ENCODE peak calls at places on chromosomes 5 and 9, in four cellular contexts. H is RWPE2; M is foreskin fibroblast; P is CD8-positive, alpha-beta T cell. D is an unnamed sample.

GRCh38 chr5:139392678-139393496 is 2.0 kb downstream of the PROB1 start:
- DNase-seq in H (no peak), M (peak), P (peak), D (no peak)

GRCh38 chr5:173012882-173013281 is 29.3 kb downstream of the ATP6V0E1 start:
- DNase-seq in H (no peak), M (no peak), P (no peak), D (no peak)

GRCh38 chr5:119453045-119453383 is 717 bp downstream of the HSD17B4 start:
- DNase-seq in H (no peak), M (peak), P (no peak), D (no peak)

GRCh38 chr5:81065492-81065891 is 105.3 kb downstream of the RASGRF2 start:
- DNase-seq in H (no peak), M (no peak), P (no peak), D (no peak)

GRCh38 chr5:98663521-98663920 is 109.9 kb upstream of the RGMB start:
- DNase-seq in H (no peak), M (no peak), P (no peak), D (no peak)

GRCh38 chr5:180212363-180213255 is 3.6 kb upstream of the RASGEF1C start:
- DNase-seq in H (no peak), M (peak), P (no peak), D (no peak)

GRCh38 chr5:167850901-167851300 is 440.5 kb upstream of the WWC1 start:
- DNase-seq in H (no peak), M (no peak), P (no peak), D (no peak)

GRCh38 chr5:107671742-107672211 is 1.0 kb upstream of the EFNA5 start:
- DNase-seq in H (peak), M (peak), P (no peak), D (no peak)

GRCh38 chr9:81045658-81046057 is 643.7 kb downstream of the TLE1 start:
- DNase-seq in H (no peak), M (no peak), P (no peak), D (no peak)

GRCh38 chr5:131525805-131526204 is 109.2 kb downstream of the RAPGEF6 start:
- DNase-seq in H (no peak), M (no peak), P (no peak), D (peak)

GRCh38 chr5:39158127-39158593 is 61.2 kb downstream of the FYB1 start:
- DNase-seq in H (peak), M (peak), P (no peak), D (no peak)

GRCh38 chr9:115715656-115716055 is 437.9 kb upstream of the PAPPA start:
- DNase-seq in H (no peak), M (peak), P (no peak), D (no peak)

GRCh38 chr5:17248999-17249634 is 31.7 kb downstream of the BASP1 start:
- DNase-seq in H (peak), M (peak), P (no peak), D (peak)

GRCh38 chr5:9302228-9302627 is 243.6 kb downstream of the SEMA5A start:
- DNase-seq in H (no peak), M (peak), P (no peak), D (no peak)

GRCh38 chr5:33441241-33441844 is 578 bp downstream of the TARS1 start:
- DNase-seq in H (no peak), M (peak), P (no peak), D (peak)

GRCh38 chr5:157167219-157167621 is 1.2 kb upstream of the GARIN3 start:
- DNase-seq in H (no peak), M (no peak), P (no peak), D (no peak)

GRCh38 chr9:130118841-130119520 is 53.2 kb upstream of the NCS1 start:
- DNase-seq in H (no peak), M (peak), P (no peak), D (no peak)

GRCh38 chr9:124784503-124784902 is 7.6 kb downstream of the OLFML2A start:
- DNase-seq in H (no peak), M (peak), P (no peak), D (no peak)

GRCh38 chr5:82349651-82350050 is 71.5 kb upstream of the RPS23 start:
- DNase-seq in H (no peak), M (peak), P (no peak), D (no peak)

GRCh38 chr9:36543916-36544315 is 28.8 kb upstream of the MELK start:
- DNase-seq in H (no peak), M (peak), P (no peak), D (peak)

GRCh38 chr9:111068816-111069215 is 30.5 kb upstream of the LPAR1 start:
- DNase-seq in H (no peak), M (peak), P (no peak), D (peak)

GRCh38 chr5:132257131-132258101 is at the start of gene PDLIM4:
- DNase-seq in H (peak), M (no peak), P (no peak), D (no peak)

GRCh38 chr5:72093231-72093630 is 14.0 kb upstream of the MAP1B start:
- DNase-seq in H (no peak), M (peak), P (no peak), D (no peak)

GRCh38 chr5:167414611-167415010 is 876.8 kb upstream of the WWC1 start:
- DNase-seq in H (no peak), M (no peak), P (no peak), D (no peak)

GRCh38 chr5:141840295-141840812 is 37.9 kb downstream of the PCDH1 start:
- DNase-seq in H (no peak), M (no peak), P (no peak), D (no peak)

GRCh38 chr5:132195727-132196126 is 31.9 kb downstream of the P4HA2 start:
- DNase-seq in H (no peak), M (peak), P (no peak), D (no peak)

GRCh38 chr5:40615586-40616193 is 64.0 kb upstream of the PTGER4 start:
- DNase-seq in H (no peak), M (no peak), P (no peak), D (no peak)

GRCh38 chr9:6354072-6354686 is 26.0 kb downstream of the TPD52L3 start:
- DNase-seq in H (no peak), M (peak), P (no peak), D (peak)

GRCh38 chr5:158753354-158753753 is 346.4 kb downstream of the EBF1 start:
- DNase-seq in H (no peak), M (no peak), P (no peak), D (no peak)

GRCh38 chr9:127796225-127796813 is 6.4 kb upstream of the FPGS start:
- DNase-seq in H (no peak), M (peak), P (no peak), D (no peak)

GRCh38 chr9:100465765-100466164 is 7.2 kb upstream of the TMEFF1 start:
- DNase-seq in H (no peak), M (no peak), P (no peak), D (no peak)

GRCh38 chr5:30693326-30693725 is 500.2 kb upstream of the CDH6 start:
- DNase-seq in H (no peak), M (no peak), P (no peak), D (no peak)

GRCh38 chr5:150783422-150783928 is 4.9 kb downstream of the SMIM3 start:
- DNase-seq in H (no peak), M (peak), P (peak), D (peak)

GRCh38 chr9:121556082-121556481 is 56.4 kb upstream of the GGTA1 start:
- DNase-seq in H (no peak), M (no peak), P (no peak), D (no peak)

GRCh38 chr5:55278778-55279177 is 28.7 kb downstream of the DHX29 start:
- DNase-seq in H (no peak), M (peak), P (no peak), D (no peak)

GRCh38 chr9:136546697-136547481 is 1.0 kb upstream of the NOTCH1 start:
- DNase-seq in H (no peak), M (peak), P (no peak), D (no peak)

GRCh38 chr5:123116063-123116462 is 27.0 kb downstream of the PRDM6 start:
- DNase-seq in H (no peak), M (peak), P (no peak), D (peak)

GRCh38 chr9:98974994-98975712 is 31.4 kb downstream of the COL15A1 start:
- DNase-seq in H (no peak), M (peak), P (peak), D (no peak)

DNA sequence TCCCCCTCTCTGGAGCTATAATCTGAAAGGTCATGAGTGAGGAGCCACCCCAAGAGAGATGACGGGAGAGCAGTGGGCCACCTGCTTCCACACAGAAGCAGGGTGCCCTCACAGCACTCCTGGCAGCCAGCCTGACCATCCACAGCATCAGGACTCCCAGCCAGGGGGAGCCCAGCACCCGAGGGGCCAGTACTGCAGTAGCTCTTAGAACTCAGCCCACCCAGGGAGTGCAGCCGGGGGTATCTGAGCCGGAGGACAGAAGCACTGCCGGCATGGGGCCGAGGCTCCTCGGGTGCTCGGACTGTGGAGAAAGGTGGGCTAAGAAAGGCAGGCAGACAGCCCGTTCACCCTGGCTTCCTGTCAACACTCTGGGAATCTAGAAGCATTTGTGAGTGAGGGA is 25.7 kb upstream of the ASPN start:
- DNase-seq in H (no peak), M (peak), P (no peak), D (no peak)
- TF ChIP-seq CTCF in H (no peak), M (no peak), P (no peak), D (no peak)

DNA sequence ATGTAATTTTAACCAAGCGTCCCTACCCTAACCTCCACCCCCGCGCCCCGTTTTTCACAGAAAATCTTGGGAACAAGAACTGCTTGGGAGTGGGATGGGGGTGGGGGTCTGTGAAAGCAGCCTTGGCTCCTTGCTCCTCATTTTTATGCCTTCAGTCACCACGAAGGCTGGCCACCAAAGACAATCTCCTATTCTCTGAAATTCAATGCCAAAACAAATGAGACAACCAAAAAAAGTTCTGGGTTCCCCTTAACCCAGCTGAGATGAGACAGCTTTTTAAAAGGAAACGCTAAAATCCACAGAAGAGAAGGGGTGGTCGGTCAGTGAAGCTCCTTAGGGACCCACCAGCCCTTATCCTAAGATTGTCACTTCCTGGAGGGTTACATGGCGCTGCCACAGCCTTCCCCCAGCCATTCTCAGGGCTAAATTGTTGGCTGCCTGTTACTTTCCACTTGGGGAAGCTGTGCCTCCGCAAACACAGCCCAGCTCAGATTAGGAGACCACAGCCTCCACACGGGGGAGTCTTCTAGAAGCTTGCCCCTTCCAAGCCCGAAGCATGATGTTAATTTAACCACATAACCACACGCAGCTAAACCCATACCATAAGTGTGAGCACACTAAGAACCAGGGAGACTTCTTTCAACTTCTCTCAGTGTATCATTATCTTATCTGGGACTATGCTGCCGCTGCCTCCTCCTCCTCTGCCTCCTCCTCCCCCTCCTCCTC is 136.3 kb downstream of the FOXD1 start:
- DNase-seq in H (no peak), M (peak), P (no peak), D (no peak)
- TF ChIP-seq CTCF in H (no peak), M (peak), P (no peak), D (peak)

GRCh38 chr5:169512385-169512784 is 71.2 kb upstream of the SPDL1 start:
- DNase-seq in H (no peak), M (no peak), P (no peak), D (no peak)

GRCh38 chr5:169507051-169507450 is 76.5 kb upstream of the SPDL1 start:
- DNase-seq in H (no peak), M (no peak), P (no peak), D (no peak)

GRCh38 chr5:169511708-169512107 is 71.9 kb upstream of the SPDL1 start:
- DNase-seq in H (no peak), M (no peak), P (no peak), D (no peak)
- TF ChIP-seq CTCF in H (no peak), M (no peak), P (no peak), D (no peak)

DNA sequence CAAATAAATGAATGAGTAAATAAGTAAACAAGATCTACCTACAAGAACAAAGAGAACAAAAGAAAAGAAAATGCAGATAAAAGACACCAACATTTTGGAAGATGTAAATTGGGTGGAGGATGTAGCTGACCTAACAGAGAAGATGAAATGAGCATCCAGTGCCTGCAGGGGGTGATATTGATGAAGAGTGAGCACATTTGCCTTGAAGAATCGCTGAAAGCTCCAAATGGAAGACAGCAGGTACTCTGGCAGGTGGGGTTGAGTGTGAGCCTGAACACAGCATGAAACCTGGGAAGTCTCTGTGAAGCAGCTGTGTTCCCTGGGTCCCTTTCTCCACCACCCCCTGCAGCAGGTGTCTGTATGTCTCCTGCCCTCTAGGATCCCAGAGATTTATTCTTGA is 125.6 kb downstream of the NXNL2 start:
- DNase-seq in H (no peak), M (peak), P (no peak), D (no peak)
- TF ChIP-seq CTCF in H (peak), M (peak), P (no peak), D (peak)

GRCh38 chr9:114538241-114538640 is 33.0 kb upstream of the WHRN start:
- DNase-seq in H (no peak), M (no peak), P (no peak), D (no peak)
- TF ChIP-seq CTCF in H (peak), M (no peak), P (no peak), D (no peak)

DNA sequence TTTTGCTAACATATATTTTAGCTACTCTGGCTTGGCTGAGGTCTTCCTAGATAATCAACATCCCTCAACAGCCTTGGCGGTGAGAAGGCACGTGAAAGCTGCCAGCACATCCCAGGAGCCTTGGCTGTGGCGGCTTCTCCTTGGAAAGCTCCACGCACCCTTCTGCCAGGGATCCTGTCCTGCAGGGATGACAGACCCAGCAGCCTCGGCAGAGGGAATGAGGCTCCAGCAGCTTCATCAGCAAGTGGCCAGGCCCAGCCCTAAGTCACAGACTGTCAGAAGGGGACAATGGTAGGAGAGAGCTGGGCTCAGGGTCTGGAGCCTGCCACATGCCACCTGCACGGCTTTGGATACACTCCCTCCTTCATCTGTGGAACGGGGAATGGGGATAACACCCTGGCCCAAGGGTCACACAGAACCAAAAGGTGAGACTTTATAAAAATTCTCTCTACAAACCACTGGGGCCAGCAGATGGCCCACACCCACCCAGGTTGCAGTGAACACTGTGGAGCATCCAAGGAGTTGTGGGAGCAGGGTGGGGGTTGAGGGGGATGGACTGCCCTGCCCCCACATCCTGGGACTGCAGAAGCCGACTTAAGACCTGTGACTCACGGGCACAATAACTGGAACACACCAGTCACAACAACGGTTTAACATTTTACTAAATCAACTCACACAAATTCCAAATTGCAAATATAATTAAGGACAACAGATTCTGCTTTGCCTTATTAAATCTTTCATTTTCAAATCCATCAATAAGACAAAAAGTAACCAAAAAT is 65.1 kb downstream of the MACROH2A1 start:
- DNase-seq in H (no peak), M (no peak), P (no peak), D (no peak)
- TF ChIP-seq CTCF in H (no peak), M (no peak), P (no peak), D (no peak)

DNA sequence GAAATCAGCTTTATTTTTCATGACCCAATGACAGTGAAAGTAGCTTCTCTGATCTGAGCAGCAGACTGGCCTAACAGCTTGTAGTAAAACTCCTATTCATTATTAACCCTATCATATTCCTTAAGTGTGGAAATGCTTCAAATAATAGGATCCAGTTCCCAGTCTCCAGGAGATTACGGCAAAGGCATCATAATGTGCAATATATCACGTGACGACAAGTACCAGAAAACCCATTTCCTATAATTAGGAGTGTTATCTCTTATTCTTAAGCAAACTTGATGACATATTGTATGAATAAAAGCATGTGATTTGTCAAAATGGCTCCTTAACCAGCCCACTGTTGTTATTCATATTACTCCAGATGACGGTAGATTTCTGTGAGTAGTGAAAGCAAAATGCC is 2.9 kb downstream of the SV2C start:
- DNase-seq in H (no peak), M (no peak), P (no peak), D (no peak)
- TF ChIP-seq CTCF in H (no peak), M (no peak), P (no peak), D (no peak)

DNA sequence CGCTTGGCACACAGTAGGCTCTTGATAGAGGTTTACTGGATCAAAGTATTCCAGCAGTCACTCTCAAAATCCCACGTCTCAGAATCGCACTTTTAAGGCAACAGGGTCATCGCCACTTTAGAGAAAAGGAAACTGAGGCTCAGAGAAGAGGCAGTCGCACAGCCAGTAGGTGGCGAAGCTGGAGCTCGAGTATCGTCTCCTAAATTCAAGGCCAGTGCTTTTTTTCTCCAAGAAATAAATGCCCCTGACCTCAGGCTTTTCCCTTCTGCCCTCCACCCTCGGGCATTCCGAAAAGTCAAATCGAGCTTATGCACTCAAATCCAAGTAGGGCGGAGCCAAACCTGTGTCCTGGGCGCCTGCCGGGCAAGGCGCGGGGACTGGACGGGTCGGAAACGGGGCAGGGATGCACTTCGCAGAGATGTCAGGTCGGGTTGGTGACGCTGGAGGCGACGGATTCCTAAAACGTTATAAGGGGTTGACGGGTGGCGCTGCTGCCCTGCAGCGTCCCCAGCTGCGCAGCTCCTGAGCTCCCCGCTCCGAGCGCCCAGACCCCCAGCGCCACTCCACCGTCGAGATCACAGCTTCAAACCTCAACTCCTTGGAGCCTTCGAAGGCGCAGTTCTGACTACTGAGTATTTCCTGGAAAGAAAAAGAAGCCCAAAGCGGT is 4.7 kb upstream of the FOXB2 start:
- DNase-seq in H (no peak), M (peak), P (no peak), D (no peak)
- TF ChIP-seq CTCF in H (peak), M (no peak), P (no peak), D (no peak)